ENCODE peak calls at places on chromosome 11, in eight cellular contexts. One of them, this sample, is unnamed.

GRCh38 chr11:66845876-66846212 is 2.6 kb downstream of the RCE1 start:
- DNase-seq in keratinocyte: no peak
- DNase-seq in mammary epithelial cell: no peak
- DNase-seq in K562: no peak
- DNase-seq in HCT116: no peak
- DNase-seq in astrocyte: no peak
- DNase-seq in MM.1S: no peak
- DNase-seq in PC-3: no peak
- DNase-seq in this sample: no peak

GRCh38 chr11:123576082-123576481 is 78.3 kb downstream of the SCN3B start:
- DNase-seq in mammary epithelial cell: no peak
- DNase-seq in HCT116: no peak
- DNase-seq in astrocyte: no peak
- DNase-seq in MM.1S: no peak
- DNase-seq in keratinocyte: no peak
- DNase-seq in K562: no peak
- DNase-seq in PC-3: no peak
- DNase-seq in this sample: no peak

GRCh38 chr11:398826-399225 is 4.8 kb downstream of the PKP3 start:
- DNase-seq in astrocyte: no peak
- DNase-seq in K562: no peak
- DNase-seq in PC-3: no peak
- DNase-seq in keratinocyte: no peak
- DNase-seq in mammary epithelial cell: no peak
- DNase-seq in HCT116: no peak
- DNase-seq in MM.1S: no peak
- DNase-seq in this sample: no peak

GRCh38 chr11:108632041-108632440 is 32.8 kb upstream of the DDX10 start:
- DNase-seq in mammary epithelial cell: no peak
- DNase-seq in K562: no peak
- DNase-seq in HCT116: no peak
- DNase-seq in MM.1S: no peak
- DNase-seq in astrocyte: no peak
- DNase-seq in PC-3: no peak
- DNase-seq in keratinocyte: no peak
- DNase-seq in this sample: no peak

GRCh38 chr11:10398525-10398924 is 56.5 kb upstream of the AMPD3 start:
- DNase-seq in PC-3: no peak
- DNase-seq in K562: no peak
- DNase-seq in HCT116: no peak
- DNase-seq in astrocyte: no peak
- DNase-seq in keratinocyte: no peak
- DNase-seq in mammary epithelial cell: no peak
- DNase-seq in MM.1S: no peak
- DNase-seq in this sample: no peak

GRCh38 chr11:1195690-1196515 is 27.0 kb upstream of the MUC5B start:
- DNase-seq in PC-3: no peak
- DNase-seq in keratinocyte: no peak
- DNase-seq in K562: no peak
- DNase-seq in HCT116: no peak
- DNase-seq in mammary epithelial cell: no peak
- DNase-seq in astrocyte: no peak
- DNase-seq in MM.1S: no peak
- DNase-seq in this sample: no peak

GRCh38 chr11:15761235-15761634 is 595.1 kb downstream of the SOX6 start:
- DNase-seq in K562: no peak
- DNase-seq in keratinocyte: no peak
- DNase-seq in mammary epithelial cell: no peak
- DNase-seq in astrocyte: no peak
- DNase-seq in HCT116: no peak
- DNase-seq in MM.1S: no peak
- DNase-seq in PC-3: no peak
- DNase-seq in this sample: no peak

GRCh38 chr11:86035164-86035563 is 33.7 kb downstream of the PICALM start:
- DNase-seq in PC-3: no peak
- DNase-seq in HCT116: no peak
- DNase-seq in astrocyte: no peak
- DNase-seq in keratinocyte: no peak
- DNase-seq in MM.1S: no peak
- DNase-seq in K562: peak; percentile 27
- DNase-seq in mammary epithelial cell: no peak
- DNase-seq in this sample: no peak

GRCh38 chr11:125175896-125176575 is 11.5 kb downstream of the PKNOX2 start:
- DNase-seq in mammary epithelial cell: no peak
- DNase-seq in PC-3: no peak
- DNase-seq in K562: no peak
- DNase-seq in keratinocyte: no peak
- DNase-seq in astrocyte: no peak
- DNase-seq in MM.1S: no peak
- DNase-seq in HCT116: no peak
- DNase-seq in this sample: no peak

GRCh38 chr11:95831198-95831883 is 41.0 kb downstream of the CEP57 start:
- DNase-seq in keratinocyte: peak; percentile 35
- DNase-seq in PC-3: peak; percentile 77
- DNase-seq in MM.1S: no peak
- DNase-seq in K562: no peak
- DNase-seq in astrocyte: peak; percentile 96
- DNase-seq in HCT116: no peak
- DNase-seq in mammary epithelial cell: peak; percentile 66
- DNase-seq in this sample: peak; percentile 6

GRCh38 chr11:3107608-3108182 is 50.5 kb upstream of the CARS1 start:
- DNase-seq in K562: no peak
- DNase-seq in HCT116: no peak
- DNase-seq in keratinocyte: no peak
- DNase-seq in PC-3: no peak
- DNase-seq in astrocyte: no peak
- DNase-seq in MM.1S: no peak
- DNase-seq in mammary epithelial cell: no peak
- DNase-seq in this sample: no peak

GRCh38 chr11:116563713-116564050 is 209.1 kb downstream of the BUD13 start:
- DNase-seq in MM.1S: no peak
- DNase-seq in HCT116: no peak
- DNase-seq in keratinocyte: no peak
- DNase-seq in mammary epithelial cell: no peak
- DNase-seq in K562: no peak
- DNase-seq in PC-3: no peak
- DNase-seq in astrocyte: no peak
- DNase-seq in this sample: no peak

GRCh38 chr11:1778141-1778911 is 14.6 kb upstream of the CTSD start:
- DNase-seq in astrocyte: no peak
- DNase-seq in MM.1S: no peak
- DNase-seq in keratinocyte: no peak
- DNase-seq in mammary epithelial cell: peak; percentile 15
- DNase-seq in K562: peak; percentile 33
- DNase-seq in PC-3: peak; percentile 30
- DNase-seq in HCT116: no peak
- DNase-seq in this sample: no peak

GRCh38 chr11:65415499-65416340 is 6.9 kb upstream of the NEAT1 start:
- DNase-seq in astrocyte: no peak
- DNase-seq in K562: no peak
- DNase-seq in HCT116: no peak
- DNase-seq in MM.1S: no peak
- DNase-seq in PC-3: no peak
- DNase-seq in mammary epithelial cell: no peak
- DNase-seq in keratinocyte: no peak
- DNase-seq in this sample: no peak
- TF ChIP-seq EZH2 in astrocyte: no peak
- TF ChIP-seq EZH2 in K562: no peak
- TF ChIP-seq EZH2 in HCT116: no peak
- TF ChIP-seq EZH2 in MM.1S: no peak
- TF ChIP-seq EZH2 in PC-3: no peak
- TF ChIP-seq EZH2 in mammary epithelial cell: no peak
- TF ChIP-seq EZH2 in keratinocyte: no peak
- TF ChIP-seq EZH2 in this sample: no peak

GRCh38 chr11:61482513-61482912 is 26.0 kb upstream of the LRRC10B start:
- DNase-seq in astrocyte: no peak
- DNase-seq in HCT116: no peak
- DNase-seq in MM.1S: no peak
- DNase-seq in PC-3: peak; percentile 37
- DNase-seq in K562: peak; percentile 66
- DNase-seq in mammary epithelial cell: no peak
- DNase-seq in keratinocyte: no peak
- DNase-seq in this sample: no peak

GRCh38 chr11:61481806-61482205 is 26.7 kb upstream of the LRRC10B start:
- DNase-seq in HCT116: no peak
- DNase-seq in mammary epithelial cell: no peak
- DNase-seq in keratinocyte: no peak
- DNase-seq in PC-3: no peak
- DNase-seq in MM.1S: no peak
- DNase-seq in astrocyte: no peak
- DNase-seq in K562: no peak
- DNase-seq in this sample: no peak

GRCh38 chr11:61480261-61480660 is 28.3 kb upstream of the LRRC10B start:
- DNase-seq in K562: no peak
- DNase-seq in HCT116: no peak
- DNase-seq in astrocyte: no peak
- DNase-seq in MM.1S: no peak
- DNase-seq in PC-3: no peak
- DNase-seq in mammary epithelial cell: no peak
- DNase-seq in keratinocyte: no peak
- DNase-seq in this sample: no peak

GRCh38 chr11:61477734-61478148 is 30.8 kb upstream of the LRRC10B start:
- DNase-seq in mammary epithelial cell: no peak
- DNase-seq in K562: peak; percentile 65
- DNase-seq in PC-3: peak; percentile 64
- DNase-seq in keratinocyte: no peak
- DNase-seq in MM.1S: peak; percentile 33
- DNase-seq in HCT116: no peak
- DNase-seq in astrocyte: no peak
- DNase-seq in this sample: no peak

DNA sequence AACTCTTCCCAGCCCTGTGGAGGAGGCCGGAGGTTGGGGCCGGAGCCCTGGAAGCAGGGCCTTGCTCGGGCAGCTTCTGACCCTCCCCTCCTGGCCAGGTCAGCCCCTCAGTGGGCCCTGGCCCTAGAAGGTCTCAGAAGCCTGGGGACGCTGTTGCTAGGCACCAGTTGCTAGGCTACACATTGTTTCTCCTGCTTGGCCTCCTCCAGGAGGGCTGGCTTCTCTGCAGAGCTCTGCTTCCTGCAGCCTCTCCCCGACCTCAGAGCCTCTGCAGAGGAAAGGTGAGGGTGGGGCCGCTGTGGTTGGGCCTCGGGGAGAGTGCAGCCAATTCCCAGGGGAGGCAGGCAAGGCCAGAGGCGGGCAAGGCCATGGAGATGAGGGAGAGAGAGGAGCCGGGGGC is 27.6 kb upstream of the LRRC10B start:
- DNase-seq in HCT116: no peak
- DNase-seq in mammary epithelial cell: peak; percentile 19
- DNase-seq in astrocyte: no peak
- DNase-seq in keratinocyte: no peak
- DNase-seq in K562: peak; percentile 38
- DNase-seq in PC-3: peak; percentile 58
- DNase-seq in MM.1S: no peak
- DNase-seq in this sample: no peak
- TF ChIP-seq EZH2 in HCT116: no peak
- TF ChIP-seq EZH2 in mammary epithelial cell: no peak
- TF ChIP-seq EZH2 in astrocyte: no peak
- TF ChIP-seq EZH2 in keratinocyte: no peak
- TF ChIP-seq EZH2 in K562: no peak
- TF ChIP-seq EZH2 in PC-3: no peak
- TF ChIP-seq EZH2 in MM.1S: no peak
- TF ChIP-seq EZH2 in this sample: no peak

GRCh38 chr11:44309483-44310197 is at the start of gene ALX4:
- DNase-seq in astrocyte: no peak
- DNase-seq in MM.1S: no peak
- DNase-seq in mammary epithelial cell: peak; percentile 43
- DNase-seq in HCT116: no peak
- DNase-seq in PC-3: peak; percentile 18
- DNase-seq in keratinocyte: no peak
- DNase-seq in K562: peak; percentile 79
- DNase-seq in this sample: no peak

GRCh38 chr11:44310198-44310455 is 188 bp upstream of the ALX4 start:
- DNase-seq in keratinocyte: no peak
- DNase-seq in PC-3: no peak
- DNase-seq in mammary epithelial cell: no peak
- DNase-seq in MM.1S: no peak
- DNase-seq in K562: no peak
- DNase-seq in HCT116: no peak
- DNase-seq in astrocyte: no peak
- DNase-seq in this sample: no peak

GRCh38 chr11:44308923-44309482 is 936 bp downstream of the ALX4 start:
- DNase-seq in astrocyte: no peak
- DNase-seq in mammary epithelial cell: no peak
- DNase-seq in PC-3: no peak
- DNase-seq in HCT116: no peak
- DNase-seq in K562: no peak
- DNase-seq in keratinocyte: no peak
- DNase-seq in MM.1S: no peak
- DNase-seq in this sample: no peak

GRCh38 chr11:44311339-44312261 is 1.7 kb upstream of the ALX4 start:
- DNase-seq in K562: no peak
- DNase-seq in astrocyte: no peak
- DNase-seq in HCT116: no peak
- DNase-seq in MM.1S: no peak
- DNase-seq in mammary epithelial cell: no peak
- DNase-seq in keratinocyte: no peak
- DNase-seq in PC-3: no peak
- DNase-seq in this sample: no peak

GRCh38 chr11:44310456-44311272 is 725 bp upstream of the ALX4 start:
- DNase-seq in K562: no peak
- DNase-seq in PC-3: no peak
- DNase-seq in astrocyte: no peak
- DNase-seq in MM.1S: no peak
- DNase-seq in HCT116: no peak
- DNase-seq in keratinocyte: no peak
- DNase-seq in mammary epithelial cell: no peak
- DNase-seq in this sample: peak; percentile 61
- TF ChIP-seq EZH2 in K562: no peak
- TF ChIP-seq EZH2 in PC-3: no peak
- TF ChIP-seq EZH2 in astrocyte: peak; percentile 72
- TF ChIP-seq EZH2 in MM.1S: no peak
- TF ChIP-seq EZH2 in HCT116: no peak
- TF ChIP-seq EZH2 in keratinocyte: peak; percentile 98
- TF ChIP-seq EZH2 in mammary epithelial cell: peak; percentile 66
- TF ChIP-seq EZH2 in this sample: no peak

DNA sequence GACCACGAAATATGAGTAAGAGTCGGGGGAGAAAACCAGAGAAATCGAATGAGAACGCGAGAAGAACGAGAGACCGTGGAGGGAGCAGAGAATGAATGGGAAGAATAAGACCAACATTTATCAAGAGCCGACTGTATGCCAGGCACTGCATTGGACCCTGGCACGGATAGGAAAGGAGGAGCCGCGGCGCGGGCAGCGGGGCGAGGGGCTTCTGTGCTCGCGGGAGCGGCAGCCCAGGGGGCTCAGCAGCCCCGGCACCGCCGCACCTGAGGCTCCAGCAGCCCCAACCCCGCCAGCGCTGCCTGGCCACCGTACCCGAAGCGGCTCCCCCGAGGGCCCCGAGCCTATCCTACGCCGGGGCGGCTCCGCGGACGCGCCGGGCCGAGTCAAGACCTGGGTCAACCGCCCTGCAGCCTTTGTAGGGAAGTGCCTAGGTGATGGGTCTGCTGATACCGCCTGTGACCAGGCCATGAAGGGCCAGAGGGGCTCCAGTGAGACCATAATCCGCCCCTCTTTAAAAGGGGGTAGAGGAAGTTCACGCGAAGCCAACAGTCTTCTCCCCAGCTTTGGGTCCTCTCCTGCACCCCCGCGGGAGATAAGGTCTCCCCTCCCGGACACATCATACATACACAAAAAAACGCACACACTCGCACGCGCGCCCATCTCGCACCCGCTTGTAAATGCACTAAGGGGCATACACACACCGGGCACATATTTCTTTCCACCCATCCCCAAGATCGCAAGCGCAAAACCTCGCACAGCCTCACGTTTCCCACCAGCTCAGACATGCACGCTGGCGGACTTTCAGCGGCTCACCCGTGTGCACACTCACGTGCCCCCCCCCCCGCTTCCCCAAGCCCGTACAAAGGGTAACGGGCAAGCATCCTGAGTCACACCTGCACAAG is 964 bp upstream of the RTN4RL2 start:
- DNase-seq in mammary epithelial cell: no peak
- DNase-seq in PC-3: peak; percentile 36
- DNase-seq in HCT116: no peak
- DNase-seq in astrocyte: no peak
- DNase-seq in MM.1S: no peak
- DNase-seq in K562: peak; percentile 33
- DNase-seq in keratinocyte: no peak
- DNase-seq in this sample: no peak
- TF ChIP-seq EZH2 in mammary epithelial cell: peak; percentile 85
- TF ChIP-seq EZH2 in PC-3: peak; percentile 88
- TF ChIP-seq EZH2 in HCT116: no peak
- TF ChIP-seq EZH2 in astrocyte: peak; percentile 97
- TF ChIP-seq EZH2 in MM.1S: no peak
- TF ChIP-seq EZH2 in K562: no peak
- TF ChIP-seq EZH2 in keratinocyte: peak; percentile 92
- TF ChIP-seq EZH2 in this sample: no peak

This sample was measured in SK-N-MC.